ENCODE peak calls at places on chromosomes 2 and 18, in six cellular contexts. N is AG04449; E is HS-5; L is activated CD8-positive, alpha-beta memory T cell treated with anti-CD3 and anti-CD28 coated beads for 24 hours; M is CD4-positive, alpha-beta memory T cell; B is HEK293T. R is an unnamed sample.

GRCh38 chr2:173647681-173648350 is 293.1 kb downstream of the CDCA7 start:
- DNase-seq in L (no peak), M (no peak), B (no peak), N (no peak), E (no peak), R (no peak)

GRCh38 chr2:130843321-130843985 is 6.7 kb downstream of the ARHGEF4 start:
- DNase-seq in L (no peak), E (no peak), M (no peak), N (no peak), B (no peak), R (no peak)

GRCh38 chr2:119760237-119760807 is 600 bp downstream of the PTPN4 start:
- DNase-seq in M (no peak), L (no peak), E (no peak), B (no peak), N (no peak), R (no peak)

GRCh38 chr2:212892193-212892592 is 259.2 kb downstream of the IKZF2 start:
- DNase-seq in E (peak), B (peak), N (no peak), L (no peak), M (no peak), R (no peak)

GRCh38 chr18:79418236-79418635 is 22.5 kb downstream of the NFATC1 start:
- DNase-seq in M (no peak), L (no peak), B (no peak), E (no peak), N (no peak), R (no peak)

GRCh38 chr18:48719988-48720654 is 181.3 kb downstream of the CTIF start:
- DNase-seq in M (no peak), N (peak), L (no peak), E (no peak), B (no peak), R (no peak)

GRCh38 chr2:225399509-225399908 is at the start of gene NYAP2:
- DNase-seq in E (no peak), M (no peak), L (no peak), B (no peak), N (no peak), R (no peak)

GRCh38 chr2:229909090-229909489 is 12.7 kb downstream of the TRIP12 start:
- DNase-seq in N (no peak), B (no peak), E (no peak), L (no peak), M (no peak), R (no peak)

GRCh38 chr2:26704441-26704977 is 12.0 kb downstream of the KCNK3 start:
- DNase-seq in B (no peak), E (peak), L (no peak), M (no peak), N (no peak), R (no peak)